ENCODE peak calls at places on chromosomes 5 and 9, in six cellular contexts. One of them, this sample, is unnamed. For H3K36me3 and H3K27me3, the result is how much of the 10 kb centered on the place peaks cover.

GRCh38 chr9:18256574-18256973 is 217.4 kb upstream of the ADAMTSL1 start:
- DNase-seq in esophagus squamous epithelium: no peak
- DNase-seq in adrenal gland: no peak
- DNase-seq in iPS DF 6.9: no peak
- DNase-seq in fibroblast of lung: peak
- DNase-seq in lower lobe of right lung: no peak
- DNase-seq in this sample: no peak

GRCh38 chr5:100539519-100539918 is 4.3 kb downstream of the FAM174A start:
- DNase-seq in esophagus squamous epithelium: no peak
- DNase-seq in fibroblast of lung: no peak
- DNase-seq in adrenal gland: no peak
- DNase-seq in iPS DF 6.9: no peak
- DNase-seq in lower lobe of right lung: no peak
- DNase-seq in this sample: no peak

GRCh38 chr9:68887232-68887631 is 126.7 kb downstream of the PRKACG start:
- DNase-seq in iPS DF 6.9: no peak
- DNase-seq in fibroblast of lung: no peak
- DNase-seq in esophagus squamous epithelium: no peak
- DNase-seq in adrenal gland: no peak
- DNase-seq in lower lobe of right lung: no peak
- DNase-seq in this sample: no peak

GRCh38 chr5:23825196-23825595 is 317.8 kb downstream of the PRDM9 start:
- DNase-seq in lower lobe of right lung: no peak
- DNase-seq in esophagus squamous epithelium: no peak
- DNase-seq in adrenal gland: no peak
- DNase-seq in fibroblast of lung: no peak
- DNase-seq in iPS DF 6.9: no peak
- DNase-seq in this sample: no peak

GRCh38 chr9:112569186-112569585 is 82.6 kb downstream of the KIAA1958 start:
- DNase-seq in esophagus squamous epithelium: no peak
- DNase-seq in adrenal gland: no peak
- DNase-seq in iPS DF 6.9: no peak
- DNase-seq in fibroblast of lung: peak
- DNase-seq in lower lobe of right lung: no peak
- DNase-seq in this sample: no peak

GRCh38 chr5:6722015-6722414 is 8.8 kb downstream of the TENT4A start:
- DNase-seq in iPS DF 6.9: no peak
- DNase-seq in adrenal gland: no peak
- DNase-seq in lower lobe of right lung: no peak
- DNase-seq in fibroblast of lung: peak
- DNase-seq in esophagus squamous epithelium: no peak
- DNase-seq in this sample: no peak

GRCh38 chr5:76403963-76404693 is 1.0 kb downstream of the IQGAP2 start:
- DNase-seq in adrenal gland: peak
- DNase-seq in lower lobe of right lung: peak
- DNase-seq in fibroblast of lung: no peak
- DNase-seq in iPS DF 6.9: peak
- DNase-seq in esophagus squamous epithelium: peak
- DNase-seq in this sample: no peak

GRCh38 chr5:23704176-23704855 is 196.9 kb downstream of the PRDM9 start:
- DNase-seq in lower lobe of right lung: no peak
- DNase-seq in adrenal gland: no peak
- DNase-seq in iPS DF 6.9: no peak
- DNase-seq in esophagus squamous epithelium: no peak
- DNase-seq in fibroblast of lung: peak
- DNase-seq in this sample: no peak

GRCh38 chr5:126659805-126660483 is 59.2 kb downstream of the PHAX start:
- DNase-seq in lower lobe of right lung: no peak
- DNase-seq in adrenal gland: no peak
- DNase-seq in iPS DF 6.9: no peak
- DNase-seq in esophagus squamous epithelium: no peak
- DNase-seq in fibroblast of lung: no peak
- DNase-seq in this sample: no peak

GRCh38 chr9:18189876-18190670 is 283.9 kb upstream of the ADAMTSL1 start:
- DNase-seq in esophagus squamous epithelium: no peak
- DNase-seq in fibroblast of lung: peak
- DNase-seq in iPS DF 6.9: no peak
- DNase-seq in adrenal gland: no peak
- DNase-seq in lower lobe of right lung: no peak
- DNase-seq in this sample: no peak

GRCh38 chr5:105581988-105582690 is 2019.5 kb upstream of the NUDT12 start:
- DNase-seq in fibroblast of lung: no peak
- DNase-seq in lower lobe of right lung: no peak
- DNase-seq in esophagus squamous epithelium: no peak
- DNase-seq in adrenal gland: no peak
- DNase-seq in iPS DF 6.9: no peak
- DNase-seq in this sample: no peak

DNA sequence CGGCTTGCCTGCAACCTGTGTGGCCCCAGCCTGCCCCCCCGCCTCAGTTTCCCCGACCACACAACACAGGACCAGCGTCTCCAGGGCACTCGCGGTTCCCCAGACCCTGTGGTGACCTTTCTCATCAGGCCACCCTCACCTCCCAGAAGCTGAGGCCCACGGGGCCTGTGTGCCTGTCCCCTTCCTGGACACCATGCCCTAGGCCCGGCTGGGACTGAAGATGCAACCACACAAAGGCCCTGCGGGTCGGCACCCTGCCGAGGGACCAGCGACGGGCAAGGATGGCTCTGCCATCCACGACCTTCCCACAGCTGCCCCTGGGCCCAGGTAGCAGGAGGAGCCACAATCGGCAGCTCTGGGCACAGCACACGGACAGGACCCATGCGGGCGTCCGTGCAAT is 34.8 kb downstream of the SLC12A7 start:
- DNase-seq in iPS DF 6.9: no peak
- DNase-seq in adrenal gland: no peak
- DNase-seq in fibroblast of lung: no peak
- DNase-seq in lower lobe of right lung: no peak
- DNase-seq in esophagus squamous epithelium: no peak
- DNase-seq in this sample: no peak
- H3K36me3 ChIP-seq in iPS DF 6.9: under half
- H3K36me3 ChIP-seq in adrenal gland: half or more
- H3K36me3 ChIP-seq in fibroblast of lung: under half
- H3K36me3 ChIP-seq in lower lobe of right lung: half or more
- H3K36me3 ChIP-seq in esophagus squamous epithelium: half or more
- H3K36me3 ChIP-seq in this sample: under half

GRCh38 chr5:139951296-139951924 is 91.7 kb downstream of the NRG2 start:
- DNase-seq in lower lobe of right lung: no peak
- DNase-seq in adrenal gland: no peak
- DNase-seq in esophagus squamous epithelium: no peak
- DNase-seq in iPS DF 6.9: no peak
- DNase-seq in fibroblast of lung: no peak
- DNase-seq in this sample: no peak
- H3K27me3 ChIP-seq in lower lobe of right lung: under half
- H3K27me3 ChIP-seq in adrenal gland: under half
- H3K27me3 ChIP-seq in esophagus squamous epithelium: under half
- H3K27me3 ChIP-seq in iPS DF 6.9: under half
- H3K27me3 ChIP-seq in fibroblast of lung: under half
- H3K27me3 ChIP-seq in this sample: under half

DNA sequence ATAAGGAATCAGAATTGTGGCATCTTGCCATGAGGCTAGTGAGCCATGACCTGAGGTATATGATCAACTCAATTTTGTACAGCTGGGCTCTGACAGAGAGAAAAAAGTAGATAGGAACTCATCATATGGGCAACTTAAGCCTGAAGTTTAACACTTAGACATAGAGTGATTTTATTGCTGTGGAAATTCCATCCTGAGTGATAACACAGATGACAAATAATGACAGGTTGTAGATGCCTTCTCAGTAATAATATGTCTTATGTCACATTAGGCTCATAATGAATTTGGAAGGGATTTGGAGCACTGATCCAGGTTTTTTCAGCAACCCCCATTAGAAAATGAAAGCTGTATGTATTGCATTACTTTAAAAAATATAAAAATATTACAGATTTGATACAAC is 744.6 kb downstream of the CDH12 start:
- DNase-seq in fibroblast of lung: no peak
- DNase-seq in adrenal gland: no peak
- DNase-seq in iPS DF 6.9: no peak
- DNase-seq in lower lobe of right lung: no peak
- DNase-seq in esophagus squamous epithelium: no peak
- DNase-seq in this sample: no peak
- H3K36me3 ChIP-seq in fibroblast of lung: under half
- H3K36me3 ChIP-seq in adrenal gland: under half
- H3K36me3 ChIP-seq in iPS DF 6.9: under half
- H3K36me3 ChIP-seq in lower lobe of right lung: under half
- H3K36me3 ChIP-seq in esophagus squamous epithelium: under half
- H3K36me3 ChIP-seq in this sample: under half

DNA sequence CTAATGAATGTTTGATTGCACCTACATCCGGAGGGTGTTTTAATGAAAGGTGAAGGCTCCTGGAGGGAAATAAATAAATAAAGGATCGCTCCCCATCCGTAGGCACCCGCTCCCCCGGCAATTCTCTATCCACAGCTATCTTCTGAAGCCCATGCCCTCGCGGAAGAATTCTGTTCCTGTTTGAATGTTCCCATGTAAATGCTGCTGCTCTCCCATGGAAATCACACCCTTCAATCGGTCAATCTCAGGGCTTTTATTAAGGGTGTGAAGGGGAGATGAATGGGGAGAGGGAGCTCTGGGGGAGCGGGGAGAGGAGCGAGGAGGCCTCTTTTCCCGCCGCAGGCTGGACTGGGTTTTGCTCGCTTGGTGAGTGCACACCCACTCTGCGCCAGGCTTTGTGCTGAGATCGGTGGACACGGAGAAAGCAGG is 21.1 kb upstream of the ARAP3 start:
- DNase-seq in esophagus squamous epithelium: no peak
- DNase-seq in lower lobe of right lung: no peak
- DNase-seq in adrenal gland: no peak
- DNase-seq in fibroblast of lung: peak
- DNase-seq in iPS DF 6.9: no peak
- DNase-seq in this sample: no peak
- H3K27me3 ChIP-seq in esophagus squamous epithelium: under half
- H3K27me3 ChIP-seq in lower lobe of right lung: under half
- H3K27me3 ChIP-seq in adrenal gland: under half
- H3K27me3 ChIP-seq in fibroblast of lung: half or more
- H3K27me3 ChIP-seq in iPS DF 6.9: under half
- H3K27me3 ChIP-seq in this sample: half or more

This sample was measured in SJSA1.